ENCODE peak calls at places on chromosomes 2 and 18, in six cellular contexts. One of them, this sample, is unnamed.
A peak's percentile ranks its signal among the peaks of the same experiment; 100 is the strongest.

GRCh38 chr2:119240311-119241204 is 16.9 kb downstream of the STEAP3 start:
- DNase-seq in GM23248: peak; percentile 79
- DNase-seq in body of pancreas: peak; percentile 88
- DNase-seq in ovary: no peak
- DNase-seq in tibial artery: peak; percentile 30
- DNase-seq in uterus: no peak
- DNase-seq in this sample: no peak

GRCh38 chr2:201639205-201639604 is 4.1 kb downstream of the TMEM237 start:
- DNase-seq in GM23248: peak; percentile 22
- DNase-seq in body of pancreas: no peak
- DNase-seq in ovary: no peak
- DNase-seq in tibial artery: no peak
- DNase-seq in uterus: no peak
- DNase-seq in this sample: no peak

GRCh38 chr18:69658137-69658536 is 257.4 kb downstream of the DOK6 start:
- DNase-seq in GM23248: peak; percentile 32
- DNase-seq in body of pancreas: no peak
- DNase-seq in ovary: no peak
- DNase-seq in tibial artery: no peak
- DNase-seq in uterus: no peak
- DNase-seq in this sample: no peak

GRCh38 chr2:33391582-33392255 is 84.7 kb upstream of the RASGRP3 start:
- DNase-seq in GM23248: no peak
- DNase-seq in body of pancreas: no peak
- DNase-seq in ovary: no peak
- DNase-seq in tibial artery: no peak
- DNase-seq in uterus: no peak
- DNase-seq in this sample: no peak

GRCh38 chr2:69505710-69506109 is 68.5 kb upstream of the NFU1 start:
- DNase-seq in GM23248: no peak
- DNase-seq in body of pancreas: no peak
- DNase-seq in ovary: no peak
- DNase-seq in tibial artery: no peak
- DNase-seq in uterus: no peak
- DNase-seq in this sample: no peak

GRCh38 chr18:56330381-56331115 is 307.8 kb downstream of the TXNL1 start:
- DNase-seq in GM23248: no peak
- DNase-seq in body of pancreas: no peak
- DNase-seq in ovary: no peak
- DNase-seq in tibial artery: no peak
- DNase-seq in uterus: no peak
- DNase-seq in this sample: no peak

GRCh38 chr2:168434164-168434563 is 21.9 kb upstream of the CERS6 start:
- DNase-seq in GM23248: no peak
- DNase-seq in body of pancreas: peak; percentile 55
- DNase-seq in ovary: peak; percentile 34
- DNase-seq in tibial artery: peak; percentile 37
- DNase-seq in uterus: peak; percentile 25
- DNase-seq in this sample: no peak

GRCh38 chr2:182170341-182170740 is 184.7 kb downstream of the PPP1R1C start:
- DNase-seq in GM23248: no peak
- DNase-seq in body of pancreas: no peak
- DNase-seq in ovary: no peak
- DNase-seq in tibial artery: no peak
- DNase-seq in uterus: no peak
- DNase-seq in this sample: no peak

GRCh38 chr2:63047534-63048281 is 2.9 kb upstream of the OTX1 start:
- DNase-seq in GM23248: no peak
- DNase-seq in body of pancreas: no peak
- DNase-seq in ovary: no peak
- DNase-seq in tibial artery: no peak
- DNase-seq in uterus: no peak
- DNase-seq in this sample: no peak

GRCh38 chr18:79604205-79604912 is 75.2 kb upstream of the CTDP1 start:
- DNase-seq in GM23248: no peak
- DNase-seq in body of pancreas: no peak
- DNase-seq in ovary: peak; percentile 13
- DNase-seq in tibial artery: no peak
- DNase-seq in uterus: peak; percentile 8
- DNase-seq in this sample: peak; percentile 49
- H3K27ac ChIP-seq in GM23248: no peak overlapping the region
- H3K27ac ChIP-seq in body of pancreas: no peak overlapping the region
- H3K27ac ChIP-seq in ovary: no peak overlapping the region
- H3K27ac ChIP-seq in tibial artery: no peak overlapping the region
- H3K27ac ChIP-seq in uterus: no peak overlapping the region
- H3K27ac ChIP-seq in this sample: no peak overlapping the region

GRCh38 chr2:40256008-40256407 is 195.9 kb downstream of the SLC8A1 start:
- DNase-seq in GM23248: no peak
- DNase-seq in body of pancreas: no peak
- DNase-seq in ovary: no peak
- DNase-seq in tibial artery: no peak
- DNase-seq in uterus: no peak
- DNase-seq in this sample: no peak

GRCh38 chr2:40255118-40255517 is 196.8 kb downstream of the SLC8A1 start:
- DNase-seq in GM23248: no peak
- DNase-seq in body of pancreas: no peak
- DNase-seq in ovary: no peak
- DNase-seq in tibial artery: no peak
- DNase-seq in uterus: no peak
- DNase-seq in this sample: no peak

GRCh38 chr2:40248294-40248693 is 203.6 kb downstream of the SLC8A1 start:
- DNase-seq in GM23248: no peak
- DNase-seq in body of pancreas: no peak
- DNase-seq in ovary: no peak
- DNase-seq in tibial artery: no peak
- DNase-seq in uterus: no peak
- DNase-seq in this sample: no peak

GRCh38 chr2:40256649-40257048 is 195.2 kb downstream of the SLC8A1 start:
- DNase-seq in GM23248: peak; percentile 36
- DNase-seq in body of pancreas: no peak
- DNase-seq in ovary: no peak
- DNase-seq in tibial artery: no peak
- DNase-seq in uterus: no peak
- DNase-seq in this sample: no peak

DNA sequence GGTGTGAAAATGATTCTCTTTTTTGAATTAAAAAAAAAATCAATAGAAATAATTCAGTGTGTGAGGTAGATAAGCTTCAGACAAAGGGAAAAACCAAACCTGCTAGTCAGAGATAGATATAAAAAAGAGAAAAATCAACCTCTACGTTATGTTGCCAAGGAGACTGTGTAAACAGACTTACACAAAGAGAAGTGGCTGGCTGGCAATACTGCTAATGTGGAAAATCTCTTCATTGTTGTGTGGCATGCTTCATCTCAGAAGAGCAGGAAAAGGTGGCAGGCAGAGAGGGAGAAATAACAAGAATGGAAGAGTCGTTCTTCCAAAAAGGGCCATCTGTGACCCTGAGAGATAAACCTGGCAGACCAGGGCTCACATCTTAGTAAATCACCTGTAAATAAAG is 200.7 kb downstream of the SLC8A1 start:
- DNase-seq in GM23248: no peak
- DNase-seq in body of pancreas: peak; percentile 28
- DNase-seq in ovary: no peak
- DNase-seq in tibial artery: no peak
- DNase-seq in uterus: no peak
- DNase-seq in this sample: no peak
- H3K27ac ChIP-seq in GM23248: no peak overlapping the region
- H3K27ac ChIP-seq in body of pancreas: no peak overlapping the region
- H3K27ac ChIP-seq in ovary: no peak overlapping the region
- H3K27ac ChIP-seq in tibial artery: no peak overlapping the region
- H3K27ac ChIP-seq in uterus: no peak overlapping the region
- H3K27ac ChIP-seq in this sample: no peak overlapping the region

DNA sequence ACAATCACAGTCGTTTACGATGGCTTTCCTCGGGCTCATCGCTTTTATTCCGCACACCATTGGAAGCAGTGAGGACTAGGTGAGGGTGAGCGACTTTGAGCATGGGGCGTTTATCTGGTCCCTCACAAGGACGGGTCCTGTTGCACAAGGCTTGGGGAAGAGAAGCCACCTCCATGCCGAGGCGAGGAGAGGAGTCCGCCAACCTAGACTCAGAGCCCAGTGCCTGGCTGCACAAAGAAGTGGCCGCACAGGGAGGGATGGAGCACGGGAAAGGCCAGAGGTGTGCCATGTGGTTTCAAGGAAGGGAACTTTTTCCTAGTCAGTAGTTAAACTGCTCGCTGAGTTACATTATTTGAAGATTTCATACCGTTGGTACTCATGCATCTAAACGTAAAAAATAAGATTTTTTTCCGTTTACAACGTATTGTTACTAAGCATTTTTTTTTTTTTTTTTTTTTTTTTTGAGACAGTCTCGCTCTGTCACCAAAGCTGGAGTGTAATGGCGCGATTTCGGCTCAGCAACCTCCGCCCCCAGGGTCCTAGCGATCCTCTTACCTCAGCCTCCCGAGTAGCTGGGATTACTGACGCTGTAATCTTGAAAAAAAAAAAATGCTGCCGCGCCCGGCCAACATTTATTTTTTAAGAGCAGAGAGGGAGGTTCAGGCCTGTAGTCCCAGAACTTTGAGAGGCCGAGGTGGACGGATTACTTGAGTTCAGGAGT is 868 bp upstream of the CYP27C1 start:
- DNase-seq in GM23248: no peak
- DNase-seq in body of pancreas: peak; percentile 11
- DNase-seq in ovary: no peak
- DNase-seq in tibial artery: no peak
- DNase-seq in uterus: no peak
- DNase-seq in this sample: no peak
- H3K27ac ChIP-seq in GM23248: no peak overlapping the region
- H3K27ac ChIP-seq in body of pancreas: no peak overlapping the region
- H3K27ac ChIP-seq in ovary: no peak overlapping the region
- H3K27ac ChIP-seq in tibial artery: no peak overlapping the region
- H3K27ac ChIP-seq in uterus: no peak overlapping the region
- H3K27ac ChIP-seq in this sample: peak overlapping the region; percentile 89

DNA sequence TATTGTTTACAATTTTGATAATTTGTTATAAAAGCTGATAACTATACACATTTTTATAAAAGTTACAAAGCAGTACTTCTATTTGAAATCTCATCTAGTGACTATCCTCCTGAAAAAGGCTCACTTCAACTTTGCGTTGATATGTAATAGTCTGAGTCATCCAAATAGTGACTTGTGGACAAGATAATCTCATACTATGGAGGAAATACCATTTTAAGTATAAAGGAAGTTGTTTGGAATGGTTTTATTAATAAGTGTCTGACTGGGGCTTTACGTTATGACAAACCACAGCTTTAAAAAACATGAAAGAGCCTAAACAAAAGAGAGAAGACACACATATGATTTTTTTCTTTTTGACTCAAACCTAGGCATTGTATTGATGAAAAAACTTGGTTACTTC is 272.3 kb upstream of the COL3A1 start:
- DNase-seq in GM23248: peak; percentile 71
- DNase-seq in body of pancreas: no peak
- DNase-seq in ovary: no peak
- DNase-seq in tibial artery: no peak
- DNase-seq in uterus: no peak
- DNase-seq in this sample: no peak
- H3K27ac ChIP-seq in GM23248: no peak overlapping the region
- H3K27ac ChIP-seq in body of pancreas: no peak overlapping the region
- H3K27ac ChIP-seq in ovary: no peak overlapping the region
- H3K27ac ChIP-seq in tibial artery: no peak overlapping the region
- H3K27ac ChIP-seq in uterus: no peak overlapping the region
- H3K27ac ChIP-seq in this sample: no peak overlapping the region

GRCh38 chr2:96150791-96151594 is 5.8 kb upstream of the DUSP2 start:
- DNase-seq in GM23248: no peak
- DNase-seq in body of pancreas: no peak
- DNase-seq in ovary: no peak
- DNase-seq in tibial artery: no peak
- DNase-seq in uterus: no peak
- DNase-seq in this sample: peak; percentile 38
- H3K27ac ChIP-seq in GM23248: no peak overlapping the region
- H3K27ac ChIP-seq in body of pancreas: no peak overlapping the region
- H3K27ac ChIP-seq in ovary: no peak overlapping the region
- H3K27ac ChIP-seq in tibial artery: no peak overlapping the region
- H3K27ac ChIP-seq in uterus: no peak overlapping the region
- H3K27ac ChIP-seq in this sample: no peak overlapping the region

GRCh38 chr2:20177556-20178403 is 47.1 kb downstream of the SDC1 start:
- DNase-seq in GM23248: no peak
- DNase-seq in body of pancreas: no peak
- DNase-seq in ovary: no peak
- DNase-seq in tibial artery: no peak
- DNase-seq in uterus: no peak
- DNase-seq in this sample: no peak
- H3K27ac ChIP-seq in GM23248: no peak overlapping the region
- H3K27ac ChIP-seq in body of pancreas: no peak overlapping the region
- H3K27ac ChIP-seq in ovary: no peak overlapping the region
- H3K27ac ChIP-seq in tibial artery: no peak overlapping the region
- H3K27ac ChIP-seq in uterus: no peak overlapping the region
- H3K27ac ChIP-seq in this sample: peak overlapping the region; percentile 91

DNA sequence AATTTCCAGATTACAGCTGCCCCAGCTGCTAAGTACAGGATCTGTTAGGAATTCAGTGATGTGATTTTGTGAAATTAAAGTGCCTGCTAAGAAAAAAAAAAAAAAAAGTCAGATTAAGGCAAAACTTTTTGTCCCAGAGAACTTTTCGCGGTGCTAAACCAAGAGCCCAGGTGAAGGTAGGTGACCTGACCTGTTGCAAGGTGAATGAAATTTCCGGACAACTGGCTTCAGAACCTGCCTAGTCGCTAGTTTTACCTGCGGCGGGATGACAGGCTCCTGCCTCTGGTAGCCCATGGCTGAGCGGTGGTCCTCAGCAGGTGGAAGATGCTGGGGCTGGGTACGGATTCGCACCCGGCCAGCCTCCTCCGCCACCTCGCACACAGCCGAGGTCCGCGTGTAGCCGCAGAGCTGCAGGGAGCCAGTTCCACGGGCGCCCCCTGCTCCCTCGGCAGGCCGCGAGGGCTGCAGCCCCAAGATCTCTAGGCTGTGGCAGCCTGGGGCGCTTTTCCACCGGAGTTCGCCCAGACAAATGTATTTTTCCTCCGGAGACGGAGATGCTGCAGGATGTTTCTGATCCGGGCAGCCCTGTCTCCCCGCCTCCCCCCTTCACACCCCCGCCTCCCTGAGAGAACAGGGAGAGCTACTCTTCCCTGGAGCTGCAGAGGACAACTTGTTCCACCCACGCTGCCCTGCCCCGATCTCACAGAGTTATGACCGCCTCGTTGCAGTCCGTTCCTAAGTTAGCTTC is at the start of gene SLC38A11:
- DNase-seq in GM23248: peak; percentile 67
- DNase-seq in body of pancreas: peak; percentile 60
- DNase-seq in ovary: peak; percentile 18
- DNase-seq in tibial artery: no peak
- DNase-seq in uterus: peak; percentile 17
- DNase-seq in this sample: no peak
- H3K27ac ChIP-seq in GM23248: no peak within 1 kb of the TSS
- H3K27ac ChIP-seq in body of pancreas: peak within 1 kb of the TSS; percentile 49
- H3K27ac ChIP-seq in ovary: no peak within 1 kb of the TSS
- H3K27ac ChIP-seq in tibial artery: no peak within 1 kb of the TSS
- H3K27ac ChIP-seq in uterus: no peak within 1 kb of the TSS
- H3K27ac ChIP-seq in this sample: no peak within 1 kb of the TSS

DNA sequence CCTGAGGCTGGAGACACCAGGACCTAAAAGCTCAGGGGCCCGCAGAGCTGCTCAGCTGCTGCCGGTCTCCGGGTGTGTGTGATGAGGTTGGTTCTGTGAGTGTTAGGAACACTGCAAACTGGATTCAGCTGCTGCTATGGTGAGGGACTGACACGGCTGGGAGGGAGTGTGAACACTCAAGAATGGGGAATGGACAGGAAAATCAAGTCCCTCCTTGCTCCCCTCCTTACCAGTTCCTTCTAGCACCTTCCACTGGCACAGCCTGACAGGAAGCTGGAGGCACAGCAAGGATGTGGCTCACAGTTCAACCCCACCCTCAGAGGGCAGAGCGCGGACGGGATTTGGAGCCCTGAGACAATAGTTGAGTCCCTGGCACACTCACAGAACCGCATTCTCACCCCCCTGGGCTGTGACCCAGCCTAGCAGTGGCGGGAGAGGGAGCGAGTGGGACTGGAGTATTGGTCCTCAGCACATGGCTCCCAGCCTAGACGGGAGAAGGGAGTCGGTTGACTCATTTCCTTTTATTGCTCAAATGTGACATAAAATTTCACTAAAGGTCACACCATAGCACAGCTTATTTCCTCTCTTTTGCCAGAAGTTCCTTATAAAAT is 42.5 kb downstream of the LRRC30 start:
- DNase-seq in GM23248: peak; percentile 84
- DNase-seq in body of pancreas: peak; percentile 39
- DNase-seq in ovary: peak; percentile 47
- DNase-seq in tibial artery: peak; percentile 87
- DNase-seq in uterus: peak; percentile 76
- DNase-seq in this sample: peak; percentile 59
- H3K27ac ChIP-seq in GM23248: peak overlapping the region; percentile 40
- H3K27ac ChIP-seq in body of pancreas: no peak overlapping the region
- H3K27ac ChIP-seq in ovary: no peak overlapping the region
- H3K27ac ChIP-seq in tibial artery: peak overlapping the region; percentile 43
- H3K27ac ChIP-seq in uterus: peak overlapping the region; percentile 32
- H3K27ac ChIP-seq in this sample: peak overlapping the region; percentile 55

This sample was measured in RWPE2.